ENCODE peak calls at places on chromosomes 4 and X, in nine cellular contexts. One of them, this sample, is unnamed.

GRCh38 chr4:152972821-152973613 is 36.9 kb downstream of the FHDC1 start:
- DNase-seq in neural crest cell: no peak
- DNase-seq in amniotic epithelial cell: peak; percentile 99
- DNase-seq in ovary: no peak
- DNase-seq in G401: no peak
- DNase-seq in Kasumi-1: no peak
- DNase-seq in stimulated activated CD4-positive, alpha-beta T cell treated with anti-CD3 and anti-CD28 coated beads, Interleukin-12 subunit alpha, Interleukin-12 subunit beta, amount 100 ng/mL, for 4 hours: no peak
- DNase-seq in NCI-H1417 treated with DMSO at 0.1 percent for 48 hours: no peak
- DNase-seq in Daoy: peak; percentile 74
- DNase-seq in this sample: no peak

GRCh38 chr4:35106091-35106734 is 1138.1 kb downstream of the ARAP2 start:
- DNase-seq in Daoy: no peak
- DNase-seq in NCI-H1417 treated with DMSO at 0.1 percent for 48 hours: no peak
- DNase-seq in ovary: no peak
- DNase-seq in Kasumi-1: no peak
- DNase-seq in amniotic epithelial cell: no peak
- DNase-seq in G401: no peak
- DNase-seq in stimulated activated CD4-positive, alpha-beta T cell treated with anti-CD3 and anti-CD28 coated beads, Interleukin-12 subunit alpha, Interleukin-12 subunit beta, amount 100 ng/mL, for 4 hours: no peak
- DNase-seq in neural crest cell: no peak
- DNase-seq in this sample: no peak

GRCh38 chr4:2096073-2096609 is 37.0 kb downstream of the NAT8L start:
- DNase-seq in ovary: no peak
- DNase-seq in amniotic epithelial cell: no peak
- DNase-seq in Kasumi-1: no peak
- DNase-seq in neural crest cell: no peak
- DNase-seq in NCI-H1417 treated with DMSO at 0.1 percent for 48 hours: no peak
- DNase-seq in Daoy: no peak
- DNase-seq in G401: no peak
- DNase-seq in stimulated activated CD4-positive, alpha-beta T cell treated with anti-CD3 and anti-CD28 coated beads, Interleukin-12 subunit alpha, Interleukin-12 subunit beta, amount 100 ng/mL, for 4 hours: no peak
- DNase-seq in this sample: no peak

GRCh38 chr4:149343614-149344013 is 472.0 kb downstream of the IQCM start:
- DNase-seq in NCI-H1417 treated with DMSO at 0.1 percent for 48 hours: no peak
- DNase-seq in G401: no peak
- DNase-seq in amniotic epithelial cell: no peak
- DNase-seq in Kasumi-1: no peak
- DNase-seq in neural crest cell: no peak
- DNase-seq in Daoy: no peak
- DNase-seq in stimulated activated CD4-positive, alpha-beta T cell treated with anti-CD3 and anti-CD28 coated beads, Interleukin-12 subunit alpha, Interleukin-12 subunit beta, amount 100 ng/mL, for 4 hours: no peak
- DNase-seq in ovary: no peak
- DNase-seq in this sample: no peak

GRCh38 chrX:112677167-112677566 is 2.6 kb downstream of the LHFPL1 start:
- DNase-seq in Kasumi-1: no peak
- DNase-seq in G401: no peak
- DNase-seq in NCI-H1417 treated with DMSO at 0.1 percent for 48 hours: no peak
- DNase-seq in amniotic epithelial cell: no peak
- DNase-seq in ovary: no peak
- DNase-seq in neural crest cell: no peak
- DNase-seq in Daoy: no peak
- DNase-seq in stimulated activated CD4-positive, alpha-beta T cell treated with anti-CD3 and anti-CD28 coated beads, Interleukin-12 subunit alpha, Interleukin-12 subunit beta, amount 100 ng/mL, for 4 hours: no peak
- DNase-seq in this sample: no peak

GRCh38 chr4:105145913-105146285 is 777 bp upstream of the TET2 start:
- DNase-seq in neural crest cell: no peak
- DNase-seq in Daoy: no peak
- DNase-seq in NCI-H1417 treated with DMSO at 0.1 percent for 48 hours: no peak
- DNase-seq in stimulated activated CD4-positive, alpha-beta T cell treated with anti-CD3 and anti-CD28 coated beads, Interleukin-12 subunit alpha, Interleukin-12 subunit beta, amount 100 ng/mL, for 4 hours: peak; percentile 38
- DNase-seq in ovary: no peak
- DNase-seq in G401: no peak
- DNase-seq in Kasumi-1: peak; percentile 33
- DNase-seq in amniotic epithelial cell: no peak
- DNase-seq in this sample: peak; percentile 8

GRCh38 chr4:2416564-2417195 is 1.8 kb downstream of the ZFYVE28 start:
- DNase-seq in Kasumi-1: no peak
- DNase-seq in ovary: no peak
- DNase-seq in amniotic epithelial cell: no peak
- DNase-seq in stimulated activated CD4-positive, alpha-beta T cell treated with anti-CD3 and anti-CD28 coated beads, Interleukin-12 subunit alpha, Interleukin-12 subunit beta, amount 100 ng/mL, for 4 hours: peak; percentile 21
- DNase-seq in neural crest cell: no peak
- DNase-seq in G401: peak; percentile 54
- DNase-seq in NCI-H1417 treated with DMSO at 0.1 percent for 48 hours: no peak
- DNase-seq in Daoy: no peak
- DNase-seq in this sample: no peak

GRCh38 chr4:52837716-52838558 is 24.2 kb upstream of the RASL11B start:
- DNase-seq in stimulated activated CD4-positive, alpha-beta T cell treated with anti-CD3 and anti-CD28 coated beads, Interleukin-12 subunit alpha, Interleukin-12 subunit beta, amount 100 ng/mL, for 4 hours: no peak
- DNase-seq in G401: no peak
- DNase-seq in Daoy: peak; percentile 80
- DNase-seq in ovary: no peak
- DNase-seq in Kasumi-1: peak; percentile 99
- DNase-seq in neural crest cell: no peak
- DNase-seq in NCI-H1417 treated with DMSO at 0.1 percent for 48 hours: no peak
- DNase-seq in amniotic epithelial cell: peak; percentile 52
- DNase-seq in this sample: no peak

GRCh38 chr4:73068496-73069337 is 799 bp downstream of the COX18 start:
- DNase-seq in NCI-H1417 treated with DMSO at 0.1 percent for 48 hours: no peak
- DNase-seq in Kasumi-1: peak; percentile 77
- DNase-seq in amniotic epithelial cell: peak; percentile 41
- DNase-seq in stimulated activated CD4-positive, alpha-beta T cell treated with anti-CD3 and anti-CD28 coated beads, Interleukin-12 subunit alpha, Interleukin-12 subunit beta, amount 100 ng/mL, for 4 hours: no peak
- DNase-seq in ovary: peak; percentile 30
- DNase-seq in Daoy: peak; percentile 9
- DNase-seq in neural crest cell: peak; percentile 8
- DNase-seq in G401: peak; percentile 60
- DNase-seq in this sample: peak; percentile 44

GRCh38 chr4:104447346-104447745 is 47.3 kb downstream of the CXXC4 start:
- DNase-seq in Kasumi-1: no peak
- DNase-seq in neural crest cell: no peak
- DNase-seq in ovary: no peak
- DNase-seq in stimulated activated CD4-positive, alpha-beta T cell treated with anti-CD3 and anti-CD28 coated beads, Interleukin-12 subunit alpha, Interleukin-12 subunit beta, amount 100 ng/mL, for 4 hours: no peak
- DNase-seq in G401: peak; percentile 92
- DNase-seq in amniotic epithelial cell: peak; percentile 7
- DNase-seq in NCI-H1417 treated with DMSO at 0.1 percent for 48 hours: no peak
- DNase-seq in Daoy: no peak
- DNase-seq in this sample: no peak

GRCh38 chr4:179755322-179755721 is 2313.1 kb upstream of the AGA start:
- DNase-seq in NCI-H1417 treated with DMSO at 0.1 percent for 48 hours: no peak
- DNase-seq in ovary: no peak
- DNase-seq in Daoy: no peak
- DNase-seq in G401: no peak
- DNase-seq in neural crest cell: no peak
- DNase-seq in Kasumi-1: no peak
- DNase-seq in amniotic epithelial cell: no peak
- DNase-seq in stimulated activated CD4-positive, alpha-beta T cell treated with anti-CD3 and anti-CD28 coated beads, Interleukin-12 subunit alpha, Interleukin-12 subunit beta, amount 100 ng/mL, for 4 hours: no peak
- DNase-seq in this sample: peak; percentile 89

GRCh38 chr4:150149381-150149780 is 71.1 kb downstream of the DCLK2 start:
- DNase-seq in neural crest cell: no peak
- DNase-seq in amniotic epithelial cell: no peak
- DNase-seq in Daoy: no peak
- DNase-seq in ovary: peak; percentile 23
- DNase-seq in Kasumi-1: no peak
- DNase-seq in G401: no peak
- DNase-seq in NCI-H1417 treated with DMSO at 0.1 percent for 48 hours: no peak
- DNase-seq in stimulated activated CD4-positive, alpha-beta T cell treated with anti-CD3 and anti-CD28 coated beads, Interleukin-12 subunit alpha, Interleukin-12 subunit beta, amount 100 ng/mL, for 4 hours: no peak
- DNase-seq in this sample: no peak

GRCh38 chr4:186458050-186458449 is 97.3 kb downstream of the MTNR1A start:
- DNase-seq in neural crest cell: no peak
- DNase-seq in Daoy: no peak
- DNase-seq in Kasumi-1: no peak
- DNase-seq in amniotic epithelial cell: no peak
- DNase-seq in G401: no peak
- DNase-seq in ovary: no peak
- DNase-seq in NCI-H1417 treated with DMSO at 0.1 percent for 48 hours: no peak
- DNase-seq in stimulated activated CD4-positive, alpha-beta T cell treated with anti-CD3 and anti-CD28 coated beads, Interleukin-12 subunit alpha, Interleukin-12 subunit beta, amount 100 ng/mL, for 4 hours: no peak
- DNase-seq in this sample: no peak

GRCh38 chrX:129013574-129013973 is 509.7 kb downstream of the SMARCA1 start:
- DNase-seq in neural crest cell: no peak
- DNase-seq in Kasumi-1: no peak
- DNase-seq in amniotic epithelial cell: no peak
- DNase-seq in stimulated activated CD4-positive, alpha-beta T cell treated with anti-CD3 and anti-CD28 coated beads, Interleukin-12 subunit alpha, Interleukin-12 subunit beta, amount 100 ng/mL, for 4 hours: no peak
- DNase-seq in Daoy: no peak
- DNase-seq in NCI-H1417 treated with DMSO at 0.1 percent for 48 hours: no peak
- DNase-seq in ovary: no peak
- DNase-seq in G401: no peak
- DNase-seq in this sample: peak; percentile 3

GRCh38 chrX:150486011-150486410 is 82.4 kb upstream of the MTM1 start:
- DNase-seq in Kasumi-1: peak; percentile 48
- DNase-seq in amniotic epithelial cell: peak; percentile 43
- DNase-seq in stimulated activated CD4-positive, alpha-beta T cell treated with anti-CD3 and anti-CD28 coated beads, Interleukin-12 subunit alpha, Interleukin-12 subunit beta, amount 100 ng/mL, for 4 hours: peak; percentile 44
- DNase-seq in neural crest cell: peak; percentile 24
- DNase-seq in G401: peak; percentile 46
- DNase-seq in Daoy: peak; percentile 23
- DNase-seq in ovary: peak; percentile 58
- DNase-seq in NCI-H1417 treated with DMSO at 0.1 percent for 48 hours: no peak
- DNase-seq in this sample: peak; percentile 21

GRCh38 chrX:112830540-112830939 is 10.1 kb downstream of the AMOT start:
- DNase-seq in Kasumi-1: no peak
- DNase-seq in G401: no peak
- DNase-seq in NCI-H1417 treated with DMSO at 0.1 percent for 48 hours: no peak
- DNase-seq in ovary: no peak
- DNase-seq in Daoy: no peak
- DNase-seq in stimulated activated CD4-positive, alpha-beta T cell treated with anti-CD3 and anti-CD28 coated beads, Interleukin-12 subunit alpha, Interleukin-12 subunit beta, amount 100 ng/mL, for 4 hours: no peak
- DNase-seq in neural crest cell: no peak
- DNase-seq in amniotic epithelial cell: no peak
- DNase-seq in this sample: no peak

GRCh38 chr4:74374561-74375327 is 9.8 kb downstream of the EREG start:
- DNase-seq in neural crest cell: no peak
- DNase-seq in Kasumi-1: no peak
- DNase-seq in NCI-H1417 treated with DMSO at 0.1 percent for 48 hours: no peak
- DNase-seq in Daoy: peak; percentile 88
- DNase-seq in ovary: no peak
- DNase-seq in stimulated activated CD4-positive, alpha-beta T cell treated with anti-CD3 and anti-CD28 coated beads, Interleukin-12 subunit alpha, Interleukin-12 subunit beta, amount 100 ng/mL, for 4 hours: peak; percentile 2
- DNase-seq in amniotic epithelial cell: peak; percentile 89
- DNase-seq in G401: no peak
- DNase-seq in this sample: no peak

GRCh38 chr4:181952478-181952877 is 290.7 kb upstream of the TENM3 start:
- DNase-seq in amniotic epithelial cell: peak; percentile 91
- DNase-seq in NCI-H1417 treated with DMSO at 0.1 percent for 48 hours: no peak
- DNase-seq in neural crest cell: no peak
- DNase-seq in G401: no peak
- DNase-seq in Daoy: peak; percentile 88
- DNase-seq in stimulated activated CD4-positive, alpha-beta T cell treated with anti-CD3 and anti-CD28 coated beads, Interleukin-12 subunit alpha, Interleukin-12 subunit beta, amount 100 ng/mL, for 4 hours: no peak
- DNase-seq in ovary: no peak
- DNase-seq in Kasumi-1: peak; percentile 63
- DNase-seq in this sample: peak; percentile 67